ENCODE peak calls at places on chromosome 21, in seven cellular contexts. B is neural progenitor cell, T is H9, Z is neuronal stem cell, E is SK-N-MC, N is K562, F is endothelial cell of umbilical vein. W is an unnamed sample.

GRCh38 chr21:16084776-16085364 is 355.1 kb downstream of the USP25 start:
- DNase-seq in B (no peak), T (no peak), Z (no peak), E (no peak), N (no peak), F (no peak), W (no peak)

GRCh38 chr21:31872452-31873274 is at the start of gene HUNK:
- DNase-seq in B (peak), T (peak), Z (peak), E (no peak), N (no peak), F (no peak), W (peak)

GRCh38 chr21:46057111-46057709 is 40.7 kb upstream of the COL6A2 start:
- DNase-seq in B (no peak), T (peak), Z (no peak), E (no peak), N (no peak), F (no peak), W (no peak)

GRCh38 chr21:41952568-41953248 is 1.1 kb downstream of the C2CD2 start:
- DNase-seq in B (peak), T (no peak), Z (no peak), E (no peak), N (no peak), F (peak), W (peak)

GRCh38 chr21:45332981-45333582 is 45.4 kb upstream of the POFUT2 start:
- DNase-seq in B (no peak), T (peak), Z (no peak), E (no peak), N (no peak), F (no peak), W (no peak)

GRCh38 chr21:16983425-16983824 is 529.4 kb upstream of the CXADR start:
- DNase-seq in B (no peak), T (no peak), Z (no peak), E (no peak), N (no peak), F (peak), W (no peak)

GRCh38 chr21:34023691-34024381 is 49.5 kb upstream of the MRPS6 start:
- DNase-seq in B (no peak), T (no peak), Z (no peak), E (no peak), N (no peak), F (no peak), W (no peak)

GRCh38 chr21:35127851-35128250 is 78.7 kb upstream of the RUNX1 start:
- DNase-seq in B (no peak), T (no peak), Z (no peak), E (no peak), N (no peak), F (no peak), W (no peak)

GRCh38 chr21:42474043-42474831 is 21.8 kb downstream of the RSPH1 start:
- DNase-seq in B (no peak), T (peak), Z (no peak), E (no peak), N (no peak), F (peak), W (peak)

GRCh38 chr21:35475006-35475405 is 425.9 kb upstream of the RUNX1 start:
- DNase-seq in B (no peak), T (no peak), Z (no peak), E (no peak), N (no peak), F (peak), W (no peak)

GRCh38 chr21:44996501-44996921 is 56.7 kb downstream of the SLX9 start:
- DNase-seq in B (no peak), T (no peak), Z (no peak), E (no peak), N (no peak), F (no peak), W (no peak)

GRCh38 chr21:31213787-31214186 is 130.3 kb downstream of the TIAM1 start:
- DNase-seq in B (no peak), T (no peak), Z (no peak), E (no peak), N (no peak), F (no peak), W (no peak)

GRCh38 chr21:42233067-42233981 is 14.4 kb downstream of the ABCG1 start:
- DNase-seq in B (no peak), T (peak), Z (no peak), E (no peak), N (peak), F (peak), W (peak)

GRCh38 chr21:45366931-45367401 is 38.0 kb upstream of the COL18A1 start:
- DNase-seq in B (no peak), T (no peak), Z (no peak), E (no peak), N (peak), F (peak), W (peak)

GRCh38 chr21:35326677-35327076 is 277.6 kb upstream of the RUNX1 start:
- DNase-seq in B (no peak), T (no peak), Z (no peak), E (no peak), N (no peak), F (no peak), W (no peak)

GRCh38 chr21:31530918-31531705 is 128.4 kb upstream of the SOD1 start:
- DNase-seq in B (no peak), T (no peak), Z (no peak), E (no peak), N (no peak), F (no peak), W (peak)

GRCh38 chr21:21366277-21366676 is 368.1 kb downstream of the NCAM2 start:
- DNase-seq in B (no peak), T (no peak), Z (no peak), E (no peak), N (no peak), F (no peak), W (no peak)

GRCh38 chr21:26842976-26843911 is 2.0 kb downstream of the ADAMTS1 start:
- DNase-seq in B (peak), T (peak), Z (peak), E (no peak), N (no peak), F (peak), W (peak)

GRCh38 chr21:23968008-23968407 is 1639.3 kb downstream of the MRPL39 start:
- DNase-seq in B (no peak), T (no peak), Z (no peak), E (no peak), N (no peak), F (no peak), W (no peak)

GRCh38 chr21:34598931-34599400 is 15.9 kb downstream of the RCAN1 start:
- DNase-seq in B (no peak), T (no peak), Z (no peak), E (no peak), N (no peak), F (no peak), W (no peak)

GRCh38 chr21:16608209-16608830 is 878.5 kb downstream of the USP25 start:
- DNase-seq in B (peak), T (no peak), Z (no peak), E (no peak), N (no peak), F (no peak), W (no peak)

GRCh38 chr21:34707876-34708325 is 39.1 kb downstream of the CLIC6 start:
- DNase-seq in B (no peak), T (no peak), Z (no peak), E (no peak), N (no peak), F (no peak), W (no peak)

GRCh38 chr21:27693376-27693775 is 726.5 kb upstream of the ADAMTS5 start:
- DNase-seq in B (no peak), T (no peak), Z (no peak), E (no peak), N (no peak), F (no peak), W (no peak)

GRCh38 chr21:26351661-26352060 is 181.1 kb upstream of the APP start:
- DNase-seq in B (no peak), T (no peak), Z (no peak), E (no peak), N (no peak), F (no peak), W (no peak)

GRCh38 chr21:21163904-21164303 is 165.7 kb downstream of the NCAM2 start:
- DNase-seq in B (peak), T (no peak), Z (peak), E (peak), N (peak), F (peak), W (peak)

GRCh38 chr21:45592626-45593134 is 50.4 kb upstream of the SLC19A1 start:
- DNase-seq in B (no peak), T (no peak), Z (no peak), E (no peak), N (no peak), F (no peak), W (no peak)

GRCh38 chr21:46078322-46078981 is 19.5 kb upstream of the COL6A2 start:
- DNase-seq in B (no peak), T (peak), Z (no peak), E (no peak), N (no peak), F (no peak), W (no peak)

GRCh38 chr21:21010698-21011097 is 12.5 kb downstream of the NCAM2 start:
- DNase-seq in B (no peak), T (no peak), Z (no peak), E (no peak), N (no peak), F (no peak), W (no peak)

GRCh38 chr21:34635307-34635706 is 20.4 kb upstream of the RCAN1 start:
- DNase-seq in B (peak), T (peak), Z (no peak), E (no peak), N (peak), F (no peak), W (no peak)

GRCh38 chr21:27202301-27202700 is 235.4 kb upstream of the ADAMTS5 start:
- DNase-seq in B (no peak), T (no peak), Z (no peak), E (no peak), N (no peak), F (no peak), W (no peak)

GRCh38 chr21:26185021-26185420 is 14.5 kb upstream of the APP start:
- DNase-seq in B (no peak), T (no peak), Z (no peak), E (no peak), N (no peak), F (no peak), W (no peak)

GRCh38 chr21:45372732-45373355 is 32.1 kb upstream of the COL18A1 start:
- DNase-seq in B (no peak), T (no peak), Z (no peak), E (no peak), N (no peak), F (no peak), W (no peak)

GRCh38 chr21:36690637-36691538 is 8.0 kb upstream of the SIM2 start:
- DNase-seq in B (peak), T (no peak), Z (no peak), E (no peak), N (no peak), F (no peak), W (no peak)

GRCh38 chr21:36691539-36692124 is 7.3 kb upstream of the SIM2 start:
- DNase-seq in B (peak), T (no peak), Z (no peak), E (no peak), N (no peak), F (no peak), W (no peak)

GRCh38 chr21:36692844-36693143 is 6.1 kb upstream of the SIM2 start:
- DNase-seq in B (no peak), T (no peak), Z (no peak), E (no peak), N (no peak), F (no peak), W (no peak)

GRCh38 chr21:36693144-36694040 is 5.5 kb upstream of the SIM2 start:
- DNase-seq in B (peak), T (peak), Z (peak), E (no peak), N (no peak), F (no peak), W (no peak)

DNA sequence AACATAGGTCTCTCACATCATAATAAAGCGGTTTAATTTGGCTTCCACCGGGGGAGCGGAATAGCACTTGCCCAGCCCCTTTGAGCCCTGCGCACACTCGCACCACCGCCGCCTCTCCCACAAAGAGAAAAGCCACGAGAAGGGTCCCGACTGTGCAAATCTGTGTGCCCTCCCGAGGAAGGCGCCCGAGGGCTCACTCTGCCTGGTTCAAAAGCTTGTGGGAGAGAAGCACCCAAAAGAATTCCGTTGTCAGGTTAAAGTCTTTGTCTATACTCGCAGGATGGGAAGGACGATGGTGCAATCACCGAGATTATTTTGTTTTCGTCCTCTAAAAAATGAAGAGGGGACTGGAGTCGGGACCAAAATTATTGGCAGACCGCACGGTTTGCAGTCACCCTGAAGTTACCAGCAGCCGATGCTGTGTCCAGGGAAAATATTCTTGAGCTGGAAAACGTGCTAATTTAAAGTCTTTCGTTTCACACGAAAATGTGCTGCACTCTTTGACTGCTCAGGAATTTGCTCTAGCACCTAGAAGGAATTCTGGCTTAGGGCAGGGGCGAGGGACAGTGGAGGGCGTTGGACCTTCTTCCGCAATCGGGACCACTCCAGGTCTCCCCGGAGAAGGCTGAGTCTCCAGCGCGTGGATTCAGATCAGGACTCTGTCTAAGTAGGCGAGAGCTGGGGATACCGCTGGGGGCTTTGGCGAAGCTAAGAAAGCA is 6.6 kb upstream of the SIM2 start:
- DNase-seq in B (peak), T (no peak), Z (peak), E (no peak), N (no peak), F (no peak), W (no peak)
- H3K9ac ChIP-seq in B (no peak), T (no peak), Z (no peak), E (no peak), N (no peak), F (no peak), W (no peak)

GRCh38 chr21:43717166-43717853 is 1.6 kb upstream of the PDXK start:
- DNase-seq in B (no peak), T (no peak), Z (no peak), E (no peak), N (no peak), F (no peak), W (no peak)
- H3K9ac ChIP-seq in B (no peak), T (no peak), Z (no peak), E (no peak), N (no peak), F (no peak), W (no peak)

GRCh38 chr21:28949318-28949717 is 43.4 kb downstream of the LTN1 start:
- DNase-seq in B (no peak), T (no peak), Z (no peak), E (no peak), N (no peak), F (no peak), W (no peak)

GRCh38 chr21:28937737-28938136 is 54.9 kb downstream of the LTN1 start:
- DNase-seq in B (no peak), T (no peak), Z (no peak), E (no peak), N (no peak), F (no peak), W (no peak)

GRCh38 chr21:28944296-28944695 is 48.4 kb downstream of the LTN1 start:
- DNase-seq in B (no peak), T (no peak), Z (no peak), E (no peak), N (no peak), F (peak), W (no peak)

GRCh38 chr21:28938726-28939125 is 54.0 kb downstream of the LTN1 start:
- DNase-seq in B (no peak), T (no peak), Z (no peak), E (no peak), N (no peak), F (no peak), W (no peak)

DNA sequence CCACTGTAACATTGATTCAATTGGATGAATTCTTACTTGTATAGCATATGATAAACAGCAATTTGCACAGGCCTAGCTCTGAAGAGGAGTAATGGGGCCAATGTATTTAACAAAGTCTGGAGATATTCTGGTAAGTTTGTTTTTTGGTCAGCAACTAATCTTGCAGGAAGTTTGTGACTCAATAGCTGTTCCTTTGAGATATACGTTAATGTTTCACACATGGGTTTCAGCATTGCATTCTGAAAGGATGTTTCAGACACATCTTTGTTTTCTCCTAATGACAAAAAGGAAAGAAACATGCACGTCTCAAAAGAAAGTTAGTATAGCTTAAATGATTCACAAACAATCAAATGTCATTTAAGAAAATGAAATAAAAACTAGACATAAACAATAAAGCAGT is 49.0 kb downstream of the LTN1 start:
- DNase-seq in B (no peak), T (no peak), Z (no peak), E (no peak), N (no peak), F (peak), W (no peak)
- H3K9ac ChIP-seq in B (peak), T (no peak), Z (no peak), E (no peak), N (no peak), F (peak), W (no peak)

GRCh38 chr21:38780879-38781278 is 24.9 kb upstream of the ETS2 start:
- DNase-seq in B (no peak), T (no peak), Z (no peak), E (no peak), N (no peak), F (no peak), W (no peak)

GRCh38 chr21:38787461-38788274 is 18.1 kb upstream of the ETS2 start:
- DNase-seq in B (no peak), T (peak), Z (no peak), E (no peak), N (peak), F (no peak), W (peak)

GRCh38 chr21:38788275-38788911 is 17.3 kb upstream of the ETS2 start:
- DNase-seq in B (no peak), T (no peak), Z (no peak), E (no peak), N (no peak), F (peak), W (no peak)

GRCh38 chr21:38785483-38785882 is 20.2 kb upstream of the ETS2 start:
- DNase-seq in B (no peak), T (no peak), Z (no peak), E (no peak), N (no peak), F (no peak), W (no peak)

DNA sequence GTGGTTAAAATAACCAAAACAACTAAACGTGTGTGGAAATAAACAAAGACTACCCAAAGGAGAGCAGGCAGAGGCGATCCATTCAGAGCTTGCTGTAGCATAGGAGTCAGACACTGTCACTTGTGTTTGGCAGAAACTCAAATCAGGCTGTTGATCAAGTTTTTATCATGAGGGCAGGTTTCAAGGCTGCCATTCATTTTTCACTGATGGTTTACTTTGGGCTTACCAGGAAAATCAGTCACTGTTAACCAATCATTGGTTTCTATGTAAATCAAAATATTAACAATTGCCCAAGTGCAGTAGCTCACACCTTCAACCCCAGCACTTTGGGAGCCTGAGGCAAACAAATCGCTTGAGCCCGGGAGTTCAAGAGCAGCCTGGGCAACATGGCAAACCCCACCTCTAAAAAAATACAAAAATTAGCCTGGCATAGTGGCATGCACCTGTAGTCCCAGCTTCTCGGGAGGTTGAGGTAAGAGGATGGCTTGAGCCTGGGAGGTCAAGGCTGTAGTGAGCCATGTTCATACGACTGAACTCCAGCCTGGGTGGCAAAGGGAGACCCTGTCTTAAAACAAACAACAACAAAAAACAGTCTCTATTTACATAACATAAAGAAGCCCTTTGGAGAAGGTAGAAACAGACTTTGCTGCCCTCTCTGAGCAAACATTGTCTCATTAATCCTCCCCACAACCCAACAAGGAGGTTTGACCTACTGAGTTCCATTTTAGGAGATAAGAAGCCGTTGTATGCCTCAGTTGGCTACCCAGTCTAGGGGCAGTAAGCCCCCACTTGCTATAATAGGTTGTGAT is 21.1 kb upstream of the ETS2 start:
- DNase-seq in B (no peak), T (no peak), Z (no peak), E (no peak), N (no peak), F (no peak), W (no peak)
- H3K9ac ChIP-seq in B (no peak), T (no peak), Z (no peak), E (no peak), N (no peak), F (no peak), W (no peak)

W was measured in colonic mucosa.